ENCODE peak calls at places on chromosomes 2 and 18, in six cellular contexts. One of them, this sample, is unnamed.
A peak's percentile ranks its signal among the peaks of the same experiment; 100 is the strongest.

GRCh38 chr2:3728104-3729054 is 25.0 kb downstream of the DCDC2C start:
- DNase-seq in MCF 10A: peak; percentile 62
- DNase-seq in left lung: no peak
- DNase-seq in GM13976: peak; percentile 65
- DNase-seq in neuronal stem cell: peak; percentile 41
- DNase-seq in GOT3: no peak
- DNase-seq in this sample: no peak

GRCh38 chr18:7457276-7457675 is 109.8 kb upstream of the PTPRM start:
- DNase-seq in left lung: no peak
- DNase-seq in GOT3: no peak
- DNase-seq in MCF 10A: no peak
- DNase-seq in neuronal stem cell: no peak
- DNase-seq in GM13976: no peak
- DNase-seq in this sample: no peak

GRCh38 chr2:217954971-217955740 is 47.6 kb downstream of the TNS1 start:
- DNase-seq in GM13976: no peak
- DNase-seq in GOT3: no peak
- DNase-seq in neuronal stem cell: no peak
- DNase-seq in MCF 10A: no peak
- DNase-seq in left lung: peak; percentile 68
- DNase-seq in this sample: no peak

GRCh38 chr2:213065583-213066444 is 85.6 kb downstream of the IKZF2 start:
- DNase-seq in GOT3: no peak
- DNase-seq in MCF 10A: peak; percentile 67
- DNase-seq in neuronal stem cell: no peak
- DNase-seq in left lung: no peak
- DNase-seq in GM13976: no peak
- DNase-seq in this sample: no peak

GRCh38 chr2:37855283-37856041 is 69.6 kb upstream of the RMDN2 start:
- DNase-seq in GOT3: no peak
- DNase-seq in MCF 10A: no peak
- DNase-seq in left lung: peak; percentile 78
- DNase-seq in neuronal stem cell: no peak
- DNase-seq in GM13976: no peak
- DNase-seq in this sample: no peak

GRCh38 chr2:24917086-24917485 is 3.0 kb downstream of the ADCY3 start:
- DNase-seq in GOT3: no peak
- DNase-seq in MCF 10A: peak; percentile 27
- DNase-seq in neuronal stem cell: no peak
- DNase-seq in GM13976: peak; percentile 70
- DNase-seq in left lung: no peak
- DNase-seq in this sample: no peak

GRCh38 chr2:169715379-169716228 is 18.0 kb upstream of the KLHL23 start:
- DNase-seq in GM13976: no peak
- DNase-seq in left lung: no peak
- DNase-seq in neuronal stem cell: no peak
- DNase-seq in MCF 10A: peak; percentile 54
- DNase-seq in GOT3: no peak
- DNase-seq in this sample: no peak

GRCh38 chr2:197641666-197642065 is 33.7 kb downstream of the RFTN2 start:
- DNase-seq in GM13976: no peak
- DNase-seq in GOT3: no peak
- DNase-seq in MCF 10A: no peak
- DNase-seq in left lung: no peak
- DNase-seq in neuronal stem cell: no peak
- DNase-seq in this sample: no peak

GRCh38 chr2:113863166-113863565 is 26.7 kb upstream of the ACTR3 start:
- DNase-seq in GOT3: no peak
- DNase-seq in left lung: no peak
- DNase-seq in GM13976: no peak
- DNase-seq in neuronal stem cell: no peak
- DNase-seq in MCF 10A: no peak
- DNase-seq in this sample: no peak

GRCh38 chr2:69969126-69969983 is 7.9 kb upstream of the ASPRV1 start:
- DNase-seq in GOT3: no peak
- DNase-seq in neuronal stem cell: no peak
- DNase-seq in left lung: no peak
- DNase-seq in GM13976: no peak
- DNase-seq in MCF 10A: no peak
- DNase-seq in this sample: no peak

GRCh38 chr2:113823729-113824595 is 65.9 kb upstream of the ACTR3 start:
- DNase-seq in MCF 10A: no peak
- DNase-seq in GM13976: no peak
- DNase-seq in left lung: no peak
- DNase-seq in GOT3: no peak
- DNase-seq in neuronal stem cell: no peak
- DNase-seq in this sample: no peak

GRCh38 chr18:58364867-58365533 is 263.9 kb downstream of the ALPK2 start:
- DNase-seq in GOT3: no peak
- DNase-seq in neuronal stem cell: no peak
- DNase-seq in GM13976: no peak
- DNase-seq in MCF 10A: peak; percentile 16
- DNase-seq in left lung: no peak
- DNase-seq in this sample: no peak

GRCh38 chr18:45619062-45619825 is 4.0 kb downstream of the SLC14A2 start:
- DNase-seq in left lung: no peak
- DNase-seq in GM13976: no peak
- DNase-seq in neuronal stem cell: no peak
- DNase-seq in GOT3: no peak
- DNase-seq in MCF 10A: no peak
- DNase-seq in this sample: no peak